ENCODE peak calls at places on chromosome 13, in six cellular contexts. U, O, E, H, I and F are unnamed samples.

GRCh38 chr13:78993792-78994191 is 334.8 kb upstream of the OBI1 start:
- DNase-seq in H (no peak), E (no peak), O (no peak), I (no peak), U (no peak), F (peak; percentile 54)

GRCh38 chr13:113121183-113121927 is 1.2 kb upstream of the F10 start:
- DNase-seq in O (peak; percentile 17), E (peak; percentile 26), I (no peak), U (no peak), H (no peak), F (no peak)

GRCh38 chr13:30696278-30697176 is 38.8 kb upstream of the ALOX5AP start:
- DNase-seq in U (no peak), I (no peak), O (peak; percentile 62), E (no peak), H (no peak), F (no peak)

GRCh38 chr13:112069727-112070300 is 2.9 kb downstream of the SOX1 start:
- DNase-seq in E (no peak), U (no peak), I (no peak), O (no peak), H (peak; percentile 30), F (no peak)

GRCh38 chr13:23899555-23899954 is 2.3 kb upstream of the C1QTNF9B start:
- DNase-seq in U (no peak), O (no peak), H (no peak), I (no peak), E (no peak), F (no peak)

GRCh38 chr13:20241593-20241992 is 9.5 kb upstream of the GJB6 start:
- DNase-seq in I (no peak), O (no peak), U (no peak), H (no peak), E (no peak), F (no peak)

GRCh38 chr13:53160211-53160610 is 131.6 kb downstream of the OLFM4 start:
- DNase-seq in H (no peak), E (no peak), I (no peak), O (no peak), U (no peak), F (no peak)

GRCh38 chr13:64551755-64552154 is 2678.4 kb downstream of the PCDH9 start:
- DNase-seq in O (no peak), E (no peak), H (no peak), U (no peak), I (no peak), F (no peak)

GRCh38 chr13:42485272-42485671 is 88.7 kb upstream of the TNFSF11 start:
- DNase-seq in I (no peak), E (no peak), U (no peak), H (no peak), O (no peak), F (no peak)

GRCh38 chr13:68234278-68234677 is 1004.1 kb upstream of the PCDH9 start:
- DNase-seq in U (no peak), H (no peak), O (no peak), I (no peak), E (no peak), F (no peak)

GRCh38 chr13:46051958-46052313 is 610 bp downstream of the ZC3H13 start:
- DNase-seq in H (no peak), I (no peak), O (no peak), U (no peak), E (no peak), F (no peak)

GRCh38 chr13:67351915-67352314 is 121.8 kb upstream of the PCDH9 start:
- DNase-seq in U (no peak), O (no peak), H (no peak), I (no peak), E (no peak), F (no peak)

GRCh38 chr13:85236431-85236830 is 562.8 kb downstream of the SLITRK6 start:
- DNase-seq in E (no peak), H (no peak), U (no peak), I (no peak), O (no peak), F (no peak)

GRCh38 chr13:108508263-108508662 is 121.1 kb upstream of the MYO16 start:
- DNase-seq in E (no peak), U (no peak), I (no peak), O (no peak), H (no peak), F (no peak)

GRCh38 chr13:78867655-78868054 is 208.7 kb upstream of the OBI1 start:
- DNase-seq in O (no peak), H (no peak), U (no peak), E (no peak), I (no peak), F (no peak)

GRCh38 chr13:112968380-112968909 is 569 bp upstream of the MCF2L start:
- DNase-seq in U (peak; percentile 73), I (no peak), E (peak; percentile 54), O (peak; percentile 64), H (no peak), F (peak; percentile 35)

GRCh38 chr13:98885605-98886004 is 92.3 kb downstream of the DOCK9 start:
- DNase-seq in E (no peak), I (no peak), H (no peak), U (no peak), O (no peak), F (no peak)

GRCh38 chr13:111484129-111484925 is 163.9 kb downstream of the TEX29 start:
- DNase-seq in O (no peak), U (no peak), H (no peak), I (no peak), E (no peak), F (no peak)

GRCh38 chr13:49022472-49023144 is 46.9 kb downstream of the FNDC3A start:
- DNase-seq in H (no peak), I (no peak), O (no peak), U (no peak), E (no peak), F (no peak)

GRCh38 chr13:76036176-76036575 is 400.0 kb downstream of the LMO7 start:
- DNase-seq in U (no peak), H (no peak), I (no peak), E (no peak), O (no peak), F (no peak)

GRCh38 chr13:51305558-51305957 is 33.9 kb upstream of the SERPINE3 start:
- DNase-seq in H (no peak), I (no peak), O (no peak), U (no peak), E (no peak), F (no peak)

GRCh38 chr13:77860621-77861020 is 58.0 kb downstream of the EDNRB start:
- DNase-seq in H (no peak), O (no peak), I (no peak), E (no peak), U (no peak), F (no peak)

GRCh38 chr13:37656247-37656940 is 57.8 kb upstream of the POSTN start:
- DNase-seq in O (no peak), U (no peak), E (no peak), I (no peak), H (no peak), F (no peak)

GRCh38 chr13:90541346-90541745 is 806.1 kb upstream of the MIR17HG start:
- DNase-seq in H (no peak), I (no peak), O (no peak), E (no peak), U (no peak), F (no peak)

GRCh38 chr13:95362666-95363065 is 61.4 kb upstream of the ABCC4 start:
- DNase-seq in U (no peak), I (no peak), E (no peak), H (no peak), O (no peak), F (no peak)

GRCh38 chr13:96141032-96141431 is 51.1 kb downstream of the HS6ST3 start:
- DNase-seq in I (no peak), O (no peak), U (no peak), E (no peak), H (no peak), F (no peak)

GRCh38 chr13:32530841-32531253 is 7.7 kb downstream of the N4BP2L2 start:
- DNase-seq in U (no peak), E (no peak), H (no peak), O (no peak), I (no peak), F (no peak)

GRCh38 chr13:73001971-73002370 is 56.8 kb upstream of the KLF5 start:
- DNase-seq in U (no peak), E (no peak), O (no peak), H (no peak), I (no peak), F (no peak)

GRCh38 chr13:46553886-46554855 is 1.2 kb downstream of the LRCH1 start:
- DNase-seq in E (peak; percentile 57), O (peak; percentile 80), U (peak; percentile 7), H (peak; percentile 46), I (no peak), F (no peak)

GRCh38 chr13:103006706-103007426 is 59.4 kb downstream of the SLC10A2 start:
- DNase-seq in E (no peak), U (no peak), I (no peak), O (no peak), H (no peak), F (no peak)

GRCh38 chr13:55439450-55439849 is 1701.3 kb upstream of the PRR20A start:
- DNase-seq in O (no peak), I (no peak), H (no peak), U (no peak), E (no peak), F (no peak)

GRCh38 chr13:41554626-41555386 is 97.5 kb downstream of the RGCC start:
- DNase-seq in I (no peak), U (no peak), E (no peak), H (no peak), O (no peak), F (no peak)

GRCh38 chr13:45695198-45695730 is 6.9 kb upstream of the CBY2 start:
- DNase-seq in O (no peak), E (no peak), H (no peak), U (no peak), I (no peak), F (no peak)

GRCh38 chr13:113882266-113882627 is 18.4 kb upstream of the GAS6 start:
- DNase-seq in H (no peak), U (no peak), I (no peak), E (no peak), O (peak; percentile 65), F (no peak)